ENCODE peak calls at places on chromosomes 12 and 14, in nine cellular contexts. A, E, N, J, M, D, R, Z and B are unnamed samples.

GRCh38 chr14:74875941-74876913 is at the start of gene PROX2:
- DNase-seq in E (no peak), R (no peak), J (no peak), N (no peak), A (no peak), M (no peak), D (no peak), Z (peak), B (peak)

GRCh38 chr14:71521736-71522135 is 410.5 kb upstream of the RGS6 start:
- DNase-seq in J (no peak), E (peak), A (no peak), D (no peak), Z (no peak), M (no peak), N (no peak), R (no peak), B (no peak)

GRCh38 chr12:79247494-79247893 is 382.9 kb downstream of the SYT1 start:
- DNase-seq in J (no peak), A (no peak), R (no peak), E (no peak), D (no peak), Z (no peak), M (no peak), N (no peak), B (no peak)

GRCh38 chr12:45215419-45216296 is at the start of gene ANO6:
- DNase-seq in N (peak), D (peak), J (peak), Z (peak), A (peak), M (peak), R (peak), E (peak), B (peak)

GRCh38 chr12:124440841-124441381 is 126.5 kb downstream of the NCOR2 start:
- DNase-seq in D (no peak), N (no peak), A (no peak), Z (peak), J (no peak), E (peak), R (peak), M (no peak), B (no peak)

GRCh38 chr14:71403673-71404072 is 496.4 kb downstream of the PCNX1 start:
- DNase-seq in N (peak), E (peak), A (no peak), M (no peak), J (no peak), D (no peak), R (no peak), Z (peak), B (no peak)

GRCh38 chr12:3752096-3752709 is 706 bp downstream of the CRACR2A start:
- DNase-seq in N (peak), R (peak), A (peak), M (no peak), D (peak), E (no peak), J (no peak), Z (peak), B (peak)

GRCh38 chr12:123389560-123390351 is 5.8 kb downstream of the KMT5A start:
- DNase-seq in N (peak), R (peak), D (no peak), A (no peak), Z (peak), E (no peak), J (no peak), M (no peak), B (peak)

GRCh38 chr12:68393398-68393797 is 61.2 kb upstream of the MDM1 start:
- DNase-seq in R (no peak), N (no peak), A (no peak), Z (no peak), M (no peak), D (no peak), E (no peak), J (no peak), B (no peak)

GRCh38 chr12:107468182-107468581 is 217.4 kb upstream of the PWP1 start:
- DNase-seq in M (peak), D (no peak), J (no peak), A (no peak), R (no peak), E (peak), N (no peak), Z (no peak), B (no peak)